ENCODE peak calls at places on chromosomes 6 and 20, in ten cellular contexts. T is mesothelial cell of epicardium; F is SW480; H is stimulated activated CD4-positive, alpha-beta T cell treated with anti-CD3 and anti-CD28 coated beads, Interleukin-2, amount 100 ng/mL, for 48 hours; S is HCEC 1CT; W is stimulated activated CD8-positive, alpha-beta memory T cell treated with anti-CD3 and anti-CD28 coated beads, Interleukin-7, amount 100 ng/mL, for 1 hour; X is AG09309; M is T-cell; K is left ventricle myocardium superior; B is nephron progenitor cell. J is an unnamed sample.

GRCh38 chr20:40648505-40649072 is 40.4 kb downstream of the MAFB start:
- DNase-seq in K (no peak), S (no peak), M (no peak), F (no peak), H (no peak), W (no peak), X (no peak), B (no peak), T (no peak), J (no peak)

GRCh38 chr6:40755749-40756452 is 168.7 kb upstream of the LRFN2 start:
- DNase-seq in W (no peak), M (no peak), F (no peak), S (no peak), K (no peak), H (no peak), X (no peak), T (no peak), B (no peak), J (no peak)

GRCh38 chr6:166644631-166645030 is 17.6 kb upstream of the RPS6KA2 start:
- DNase-seq in F (no peak), S (no peak), H (no peak), M (no peak), W (no peak), X (no peak), K (no peak), T (no peak), B (no peak), J (no peak)

GRCh38 chr6:129567374-129567773 is 142.6 kb downstream of the ARHGAP18 start:
- DNase-seq in T (no peak), M (no peak), X (no peak), F (no peak), B (peak), S (peak), K (peak), H (peak), W (no peak), J (peak)

GRCh38 chr6:73525546-73526330 is 4.9 kb upstream of the EEF1A1 start:
- DNase-seq in X (no peak), T (no peak), K (no peak), F (no peak), B (no peak), W (no peak), H (no peak), M (no peak), S (peak), J (no peak)

GRCh38 chr6:32194825-32195651 is 2.6 kb upstream of the GPSM3 start:
- DNase-seq in K (no peak), B (no peak), S (peak), M (no peak), F (peak), X (peak), W (no peak), H (no peak), T (no peak), J (no peak)

GRCh38 chr6:121573466-121573865 is 138.0 kb downstream of the GJA1 start:
- DNase-seq in B (no peak), K (no peak), H (no peak), S (no peak), X (no peak), T (no peak), M (no peak), W (no peak), F (no peak), J (no peak)

GRCh38 chr6:32982702-32983492 is 14.5 kb downstream of the BRD2 start:
- DNase-seq in T (no peak), B (no peak), M (no peak), S (no peak), X (no peak), W (no peak), F (no peak), H (no peak), K (no peak), J (no peak)

GRCh38 chr6:131916847-131917246 is 34.3 kb downstream of the CCN2 start:
- DNase-seq in K (no peak), W (no peak), B (no peak), X (no peak), T (no peak), F (no peak), H (no peak), M (no peak), S (no peak), J (no peak)

GRCh38 chr20:23135449-23136447 is 49.6 kb upstream of the CD93 start:
- DNase-seq in F (no peak), B (no peak), X (no peak), S (no peak), H (no peak), T (no peak), K (no peak), M (no peak), W (no peak), J (no peak)

GRCh38 chr6:119308994-119309657 is 40.4 kb downstream of the MAN1A1 start:
- DNase-seq in X (no peak), F (peak), S (no peak), K (no peak), H (no peak), T (no peak), M (no peak), W (no peak), B (no peak), J (no peak)

GRCh38 chr20:34185766-34186620 is 55.2 kb upstream of the ASIP start:
- DNase-seq in S (no peak), M (no peak), X (peak), B (no peak), T (no peak), H (no peak), K (no peak), F (no peak), W (no peak), J (no peak)

GRCh38 chr6:132190815-132191175 is 210.5 kb downstream of the MOXD1 start:
- DNase-seq in M (no peak), B (no peak), S (peak), F (no peak), H (no peak), X (peak), K (no peak), W (no peak), T (no peak), J (no peak)

GRCh38 chr6:36676142-36677058 is 2.1 kb upstream of the CDKN1A start:
- DNase-seq in B (no peak), X (no peak), W (no peak), T (no peak), M (no peak), K (no peak), H (no peak), S (no peak), F (no peak), J (no peak)

GRCh38 chr20:46174469-46175126 is 56.5 kb downstream of the CD40 start:
- DNase-seq in W (peak), K (peak), H (peak), B (peak), X (no peak), M (peak), S (no peak), T (peak), F (no peak), J (no peak)

GRCh38 chr20:3168079-3168828 is 5.1 kb downstream of the LZTS3 start:
- DNase-seq in M (no peak), B (peak), X (no peak), H (no peak), F (peak), W (no peak), K (peak), T (no peak), S (no peak), J (no peak)

GRCh38 chr6:144284753-144285547 is at the start of gene UTRN:
- DNase-seq in X (peak), T (peak), W (peak), B (peak), H (peak), F (peak), K (peak), S (peak), M (no peak), J (peak)

GRCh38 chr6:74362391-74362790 is 666.4 kb downstream of the CD109 start:
- DNase-seq in T (no peak), F (no peak), H (no peak), S (no peak), K (no peak), B (no peak), X (no peak), W (no peak), M (no peak), J (no peak)

GRCh38 chr6:126039284-126039683 is 52.9 kb downstream of the TRMT11 start:
- DNase-seq in W (no peak), S (peak), X (no peak), B (no peak), M (no peak), H (no peak), T (no peak), F (no peak), K (no peak), J (no peak)

GRCh38 chr20:58127731-58128130 is 100.7 kb downstream of the ANKRD60 start:
- DNase-seq in T (no peak), K (no peak), F (peak), H (no peak), B (no peak), M (no peak), X (peak), S (no peak), W (no peak), J (peak)